ENCODE peak calls at places on chromosomes 2 and 18, in seven cellular contexts. H is endothelial cell, Q is immature natural killer cell, V is RCC 7860, X is NCI-H774, J is AG10803, P is cardiac muscle cell. F is an unnamed sample.

GRCh38 chr2:230751062-230751461 is 38.4 kb downstream of the CAB39 start:
- DNase-seq in H (no peak), Q (no peak), V (peak), X (no peak), J (peak), P (peak), F (no peak)

GRCh38 chr2:135997380-135997779 is 12.0 kb upstream of the DARS1 start:
- DNase-seq in H (peak), Q (no peak), V (no peak), X (no peak), J (no peak), P (no peak), F (peak)

GRCh38 chr2:11955314-11955713 is 208.9 kb downstream of the LPIN1 start:
- DNase-seq in H (no peak), Q (no peak), V (no peak), X (no peak), J (peak), P (no peak), F (no peak)

GRCh38 chr18:49609416-49610284 is 47.8 kb downstream of the LIPG start:
- DNase-seq in H (no peak), Q (no peak), V (peak), X (no peak), J (no peak), P (no peak), F (no peak)

GRCh38 chr2:3587432-3587831 is 7.5 kb upstream of the COLEC11 start:
- DNase-seq in H (no peak), Q (no peak), V (no peak), X (no peak), J (no peak), P (peak), F (no peak)

GRCh38 chr2:150476213-150476740 is 11.2 kb downstream of the RND3 start:
- DNase-seq in H (no peak), Q (no peak), V (no peak), X (no peak), J (no peak), P (no peak), F (no peak)

GRCh38 chr2:181680937-181681811 is 857 bp upstream of the NEUROD1 start:
- DNase-seq in H (no peak), Q (no peak), V (no peak), X (no peak), J (no peak), P (no peak), F (no peak)

GRCh38 chr2:72579595-72580180 is 246.1 kb downstream of the EXOC6B start:
- DNase-seq in H (no peak), Q (peak), V (peak), X (peak), J (peak), P (peak), F (peak)

GRCh38 chr2:102736174-102736606 is 25.6 kb upstream of the TMEM182 start:
- DNase-seq in H (peak), Q (no peak), V (no peak), X (peak), J (peak), P (peak), F (peak)

GRCh38 chr18:47595816-47596501 is 334.5 kb downstream of the SMAD2 start:
- DNase-seq in H (peak), Q (no peak), V (no peak), X (no peak), J (no peak), P (no peak), F (no peak)

GRCh38 chr2:174873457-174873856 is 109.2 kb upstream of the CHRNA1 start:
- DNase-seq in H (no peak), Q (no peak), V (no peak), X (no peak), J (peak), P (peak), F (no peak)

GRCh38 chr2:200756618-200757321 is 54.9 kb upstream of the BZW1 start:
- DNase-seq in H (no peak), Q (no peak), V (peak), X (no peak), J (peak), P (peak), F (peak)

GRCh38 chr18:33957705-33958104 is 267.0 kb downstream of the NOL4 start:
- DNase-seq in H (no peak), Q (no peak), V (no peak), X (peak), J (no peak), P (no peak), F (no peak)

GRCh38 chr18:57275111-57275510 is 77.2 kb upstream of the ST8SIA3 start:
- DNase-seq in H (no peak), Q (no peak), V (no peak), X (no peak), J (no peak), P (no peak), F (no peak)

GRCh38 chr2:241901018-241901380 is 31.5 kb downstream of the RTP5 start:
- DNase-seq in H (no peak), Q (no peak), V (no peak), X (no peak), J (no peak), P (no peak), F (no peak)

GRCh38 chr2:144320491-144320890 is 199.4 kb downstream of the ZEB2 start:
- DNase-seq in H (no peak), Q (peak), V (peak), X (no peak), J (peak), P (peak), F (no peak)

GRCh38 chr2:242011991-242012764 is 142.6 kb downstream of the RTP5 start:
- DNase-seq in H (no peak), Q (no peak), V (no peak), X (no peak), J (no peak), P (no peak), F (no peak)

GRCh38 chr18:69715322-69715721 is 232.4 kb downstream of the CD226 start:
- DNase-seq in H (no peak), Q (no peak), V (no peak), X (no peak), J (no peak), P (no peak), F (no peak)

F was measured in hepatocyte.